ENCODE peak calls at places on chromosomes 2 and 18, in five cellular contexts. One of them, this sample, is unnamed.

GRCh38 chr2:158618859-158619490 is 162.2 kb downstream of the PKP4 start:
- DNase-seq in GM04504: no peak
- DNase-seq in HTR-8/SVneo: no peak
- DNase-seq in GM06990: no peak
- DNase-seq in EH: peak
- DNase-seq in this sample: no peak

GRCh38 chr2:170689481-170689880 is 25.7 kb upstream of the SP5 start:
- DNase-seq in EH: no peak
- DNase-seq in GM04504: no peak
- DNase-seq in GM06990: no peak
- DNase-seq in HTR-8/SVneo: no peak
- DNase-seq in this sample: no peak

GRCh38 chr18:64799378-64799777 is 650.5 kb upstream of the LINC00305 start:
- DNase-seq in GM06990: no peak
- DNase-seq in HTR-8/SVneo: no peak
- DNase-seq in GM04504: no peak
- DNase-seq in EH: no peak
- DNase-seq in this sample: no peak

GRCh38 chr2:45554764-45555163 is 56.3 kb downstream of the SRBD1 start:
- DNase-seq in EH: peak
- DNase-seq in GM06990: no peak
- DNase-seq in GM04504: no peak
- DNase-seq in HTR-8/SVneo: no peak
- DNase-seq in this sample: no peak

GRCh38 chr2:19070866-19071265 is 287.6 kb downstream of the OSR1 start:
- DNase-seq in HTR-8/SVneo: no peak
- DNase-seq in EH: no peak
- DNase-seq in GM04504: no peak
- DNase-seq in GM06990: no peak
- DNase-seq in this sample: no peak

GRCh38 chr18:62558015-62558663 is 35.3 kb downstream of the ZCCHC2 start:
- DNase-seq in GM06990: no peak
- DNase-seq in EH: no peak
- DNase-seq in HTR-8/SVneo: no peak
- DNase-seq in GM04504: no peak
- DNase-seq in this sample: no peak

GRCh38 chr18:79022603-79023002 is 43.0 kb downstream of the SALL3 start:
- DNase-seq in GM04504: no peak
- DNase-seq in GM06990: no peak
- DNase-seq in HTR-8/SVneo: no peak
- DNase-seq in EH: no peak
- DNase-seq in this sample: no peak

GRCh38 chr2:28173377-28173776 is 219.3 kb upstream of the FOSL2 start:
- DNase-seq in EH: no peak
- DNase-seq in GM04504: no peak
- DNase-seq in GM06990: no peak
- DNase-seq in HTR-8/SVneo: no peak
- DNase-seq in this sample: no peak

GRCh38 chr2:128773641-128774319 is 455.1 kb upstream of the HS6ST1 start:
- DNase-seq in EH: no peak
- DNase-seq in GM04504: no peak
- DNase-seq in GM06990: no peak
- DNase-seq in HTR-8/SVneo: no peak
- DNase-seq in this sample: no peak

GRCh38 chr18:13165636-13166423 is 52.7 kb upstream of the LDLRAD4 start:
- DNase-seq in HTR-8/SVneo: no peak
- DNase-seq in GM04504: no peak
- DNase-seq in EH: no peak
- DNase-seq in GM06990: no peak
- DNase-seq in this sample: no peak

GRCh38 chr18:22168360-22168921 is 948 bp upstream of the GATA6 start:
- DNase-seq in EH: no peak
- DNase-seq in GM04504: no peak
- DNase-seq in HTR-8/SVneo: peak
- DNase-seq in GM06990: peak
- DNase-seq in this sample: no peak

GRCh38 chr2:424306-425172 is 136.6 kb upstream of the ALKAL2 start:
- DNase-seq in HTR-8/SVneo: peak
- DNase-seq in EH: no peak
- DNase-seq in GM04504: no peak
- DNase-seq in GM06990: no peak
- DNase-seq in this sample: no peak

GRCh38 chr2:43958397-43959275 is 37.2 kb downstream of the LRPPRC start:
- DNase-seq in HTR-8/SVneo: no peak
- DNase-seq in GM06990: no peak
- DNase-seq in GM04504: no peak
- DNase-seq in EH: no peak
- DNase-seq in this sample: no peak

GRCh38 chr2:2655451-2655850 is 324.4 kb upstream of the MYT1L start:
- DNase-seq in EH: no peak
- DNase-seq in GM04504: no peak
- DNase-seq in HTR-8/SVneo: no peak
- DNase-seq in GM06990: no peak
- DNase-seq in this sample: no peak

GRCh38 chr18:60893331-60894114 is 439.7 kb upstream of the CDH20 start:
- DNase-seq in EH: no peak
- DNase-seq in GM06990: no peak
- DNase-seq in HTR-8/SVneo: no peak
- DNase-seq in GM04504: no peak
- DNase-seq in this sample: no peak

GRCh38 chr2:3322311-3322970 is 55.2 kb downstream of the EIPR1 start:
- DNase-seq in GM04504: no peak
- DNase-seq in GM06990: no peak
- DNase-seq in EH: no peak
- DNase-seq in HTR-8/SVneo: no peak
- DNase-seq in this sample: no peak

GRCh38 chr2:239685556-239685955 is 284.7 kb upstream of the HDAC4 start:
- DNase-seq in GM06990: no peak
- DNase-seq in GM04504: no peak
- DNase-seq in HTR-8/SVneo: no peak
- DNase-seq in EH: no peak
- DNase-seq in this sample: no peak

GRCh38 chr2:169221745-169222369 is 140.5 kb downstream of the LRP2 start:
- DNase-seq in HTR-8/SVneo: peak
- DNase-seq in GM04504: no peak
- DNase-seq in GM06990: no peak
- DNase-seq in EH: peak
- DNase-seq in this sample: no peak

GRCh38 chr2:28492276-28492675 is 3.6 kb upstream of the PLB1 start:
- DNase-seq in EH: no peak
- DNase-seq in GM06990: no peak
- DNase-seq in GM04504: no peak
- DNase-seq in HTR-8/SVneo: no peak
- DNase-seq in this sample: no peak

GRCh38 chr2:20422679-20423271 is 24.1 kb upstream of the RHOB start:
- DNase-seq in GM06990: no peak
- DNase-seq in GM04504: no peak
- DNase-seq in HTR-8/SVneo: no peak
- DNase-seq in EH: peak
- DNase-seq in this sample: no peak

GRCh38 chr2:55296393-55296792 is 27.4 kb upstream of the MTIF2 start:
- DNase-seq in HTR-8/SVneo: no peak
- DNase-seq in GM06990: peak
- DNase-seq in GM04504: no peak
- DNase-seq in EH: no peak
- DNase-seq in this sample: no peak